ENCODE peak calls at places on chromosomes 16 and 17, in four cellular contexts. I is Caco-2, N is pancreas, J is NT2/D1. M is an unnamed sample. For H3K9me3, the result is how much of the 10 kb centered on the place peaks cover.

GRCh38 chr16:4092547-4093265 is 23.5 kb downstream of the ADCY9 start:
- DNase-seq in J (no peak), N (no peak), I (no peak), M (no peak)

GRCh38 chr17:39404542-39405378 is 3.3 kb upstream of the FBXL20 start:
- DNase-seq in N (no peak), I (no peak), J (no peak), M (no peak)

GRCh38 chr16:85579199-85579598 is 33.9 kb upstream of the GSE1 start:
- DNase-seq in N (no peak), I (no peak), J (peak), M (no peak)

GRCh38 chr17:80938556-80938955 is 53.1 kb upstream of the CHMP6 start:
- DNase-seq in N (no peak), J (no peak), I (no peak), M (peak)

GRCh38 chr17:56690441-56691291 is 97.2 kb downstream of the NOG start:
- DNase-seq in J (no peak), I (no peak), N (no peak), M (peak)

GRCh38 chr17:62105861-62106260 is 40.8 kb upstream of the MED13 start:
- DNase-seq in I (no peak), N (no peak), J (no peak), M (no peak)

GRCh38 chr17:18951941-18952842 is at the start of gene SLC5A10:
- DNase-seq in I (no peak), J (no peak), N (no peak), M (no peak)

GRCh38 chr17:29873476-29873875 is 56.6 kb downstream of the SSH2 start:
- DNase-seq in I (no peak), N (no peak), J (no peak), M (no peak)

GRCh38 chr16:22353188-22353919 is 21.1 kb downstream of the CDR2 start:
- DNase-seq in J (peak), I (peak), N (no peak), M (no peak)

GRCh38 chr17:40528692-40529417 is 27.4 kb upstream of the TNS4 start:
- DNase-seq in I (no peak), N (no peak), J (no peak), M (no peak)

GRCh38 chr17:54418467-54418866 is 482.2 kb upstream of the TOM1L1 start:
- DNase-seq in N (no peak), J (no peak), I (no peak), M (no peak)
- H3K9me3 ChIP-seq in N (under half), J (under half), I (under half), M (under half)

DNA sequence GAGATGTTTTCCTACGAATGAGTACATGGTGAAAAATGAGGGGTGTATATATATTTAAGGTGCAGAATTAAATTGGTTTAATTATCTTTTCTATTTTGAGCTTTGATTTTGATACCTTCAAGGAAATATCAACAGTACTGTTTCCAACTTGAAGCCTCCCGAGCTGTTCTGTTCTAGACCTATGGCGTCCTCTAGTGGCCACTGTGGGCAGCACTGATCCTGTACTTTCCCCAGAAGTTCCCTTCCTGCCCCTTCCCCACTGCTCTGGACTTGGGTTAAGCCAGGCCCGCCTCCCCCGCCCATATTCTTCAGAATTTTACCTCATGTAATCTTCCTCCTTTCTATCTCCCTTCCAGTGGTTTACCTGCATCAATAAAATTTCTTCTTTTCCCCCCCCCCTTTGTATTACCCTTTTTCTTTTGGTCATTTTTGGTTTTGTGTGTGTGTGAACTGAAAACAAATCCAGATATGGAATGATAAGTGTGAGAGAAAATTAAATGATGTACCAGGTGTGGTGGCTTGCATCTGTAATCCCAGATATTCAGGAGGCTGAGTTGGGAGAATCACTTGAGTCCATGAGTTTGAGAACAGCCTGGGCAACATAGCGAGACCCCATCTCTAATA is 1643.5 kb downstream of the TP53TG3F start:
- DNase-seq in I (no peak), J (peak), N (no peak), M (no peak)
- H3K9me3 ChIP-seq in I (under half), J (under half), N (under half), M (under half)

DNA sequence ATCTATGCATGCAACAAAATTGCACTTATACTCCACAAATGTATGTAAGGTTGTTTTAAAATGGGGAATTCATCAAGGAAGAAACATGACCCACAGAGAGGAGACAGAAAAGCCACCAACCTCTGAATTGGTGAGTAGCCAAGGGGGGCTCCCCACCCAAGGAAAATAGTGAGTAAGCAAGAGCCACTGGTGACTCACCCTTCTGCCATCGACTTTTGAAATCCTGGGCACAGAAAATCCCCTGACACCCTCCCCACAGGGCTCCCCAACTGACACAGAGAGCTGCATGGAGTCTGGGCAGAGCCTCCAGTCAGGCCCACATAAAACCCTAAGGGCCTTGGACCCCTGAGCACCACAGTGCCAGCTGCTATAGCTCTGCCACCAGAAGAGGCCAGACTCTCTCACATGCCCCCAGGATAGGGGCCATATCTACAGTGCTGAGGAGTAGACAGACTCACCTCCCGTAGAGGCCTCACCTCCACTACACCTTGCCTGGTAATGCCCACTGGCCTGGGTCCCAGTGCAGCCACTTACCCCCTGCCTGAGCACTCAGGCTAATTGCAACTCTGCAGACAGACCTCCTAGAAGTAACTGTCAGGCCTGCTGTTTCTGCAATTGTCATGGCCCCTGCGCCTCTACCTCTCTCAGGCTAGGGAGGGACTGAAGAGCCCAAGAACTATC is 244.7 kb upstream of the WSB1 start:
- DNase-seq in I (no peak), N (no peak), J (no peak), M (no peak)
- H3K9me3 ChIP-seq in I (under half), N (under half), J (under half), M (under half)

GRCh38 chr16:71442041-71442440 is at the start of gene TLE7:
- DNase-seq in N (no peak), J (no peak), I (no peak), M (no peak)
- H3K9me3 ChIP-seq in N (under half), J (under half), I (under half), M (under half)

M was measured in tibial artery.